ENCODE peak calls at places on chromosomes 1 and 21, in eight cellular contexts. C, O, U, R, B, I, Y and A are unnamed samples.

GRCh38 chr1:245810789-245811337 is 656.1 kb downstream of the KIF26B start:
- DNase-seq in C (no peak), O (no peak), U (no peak), R (no peak), B (no peak), I (peak), Y (no peak), A (no peak)

GRCh38 chr1:21963477-21964217 is 13.2 kb upstream of the CELA3B start:
- DNase-seq in C (peak), O (peak), U (peak), R (peak), B (peak), I (peak), Y (peak), A (peak)

GRCh38 chr1:64476251-64476952 is 6.5 kb downstream of the CACHD1 start:
- DNase-seq in C (no peak), O (no peak), U (no peak), R (no peak), B (no peak), I (no peak), Y (no peak), A (no peak)

GRCh38 chr1:174875306-174875705 is 124.4 kb upstream of the CACYBP start:
- DNase-seq in C (no peak), O (no peak), U (no peak), R (no peak), B (no peak), I (no peak), Y (no peak), A (no peak)

GRCh38 chr1:3101127-3101939 is 32.3 kb downstream of the PRDM16 start:
- DNase-seq in C (no peak), O (no peak), U (no peak), R (no peak), B (no peak), I (no peak), Y (no peak), A (no peak)

GRCh38 chr1:168752171-168752570 is 23.2 kb upstream of the DPT start:
- DNase-seq in C (no peak), O (peak), U (no peak), R (no peak), B (no peak), I (no peak), Y (no peak), A (no peak)

GRCh38 chr1:157249739-157250138 is 111.5 kb upstream of the ETV3 start:
- DNase-seq in C (no peak), O (no peak), U (no peak), R (no peak), B (no peak), I (no peak), Y (no peak), A (no peak)

GRCh38 chr1:183414365-183414764 is 3.8 kb downstream of the NMNAT2 start:
- DNase-seq in C (no peak), O (no peak), U (no peak), R (no peak), B (no peak), I (no peak), Y (no peak), A (no peak)

GRCh38 chr1:30264672-30265025 is 458.7 kb downstream of the MATN1 start:
- DNase-seq in C (no peak), O (no peak), U (no peak), R (peak), B (no peak), I (no peak), Y (no peak), A (no peak)

GRCh38 chr1:232512712-232513111 is 117.2 kb downstream of the SIPA1L2 start:
- DNase-seq in C (no peak), O (no peak), U (no peak), R (no peak), B (no peak), I (no peak), Y (no peak), A (no peak)
- H3K4me3 ChIP-seq in C (no peak), O (no peak), U (no peak), R (peak), B (no peak), I (no peak), Y (no peak), A (no peak)

GRCh38 chr21:45468971-45469272 is 64.0 kb downstream of the COL18A1 start:
- DNase-seq in C (no peak), O (no peak), U (no peak), R (no peak), B (no peak), I (no peak), Y (no peak), A (no peak)
- TF ChIP-seq EP300 in C (no peak), O (no peak), U (no peak), R (no peak), B (no peak), I (no peak), Y (no peak), A (no peak)

GRCh38 chr1:109621402-109622101 is 1.9 kb downstream of the AMPD2 start:
- DNase-seq in C (no peak), O (no peak), U (no peak), R (no peak), B (no peak), I (no peak), Y (no peak), A (no peak)

GRCh38 chr1:109623601-109624161 is 4.0 kb downstream of the AMPD2 start:
- DNase-seq in C (no peak), O (no peak), U (peak), R (no peak), B (peak), I (no peak), Y (no peak), A (no peak)

GRCh38 chr1:109622895-109623294 is 3.3 kb downstream of the AMPD2 start:
- DNase-seq in C (no peak), O (no peak), U (no peak), R (no peak), B (no peak), I (no peak), Y (no peak), A (no peak)

GRCh38 chr1:109620890-109621289 is 1.3 kb downstream of the AMPD2 start:
- DNase-seq in C (peak), O (peak), U (peak), R (peak), B (peak), I (peak), Y (no peak), A (peak)

DNA sequence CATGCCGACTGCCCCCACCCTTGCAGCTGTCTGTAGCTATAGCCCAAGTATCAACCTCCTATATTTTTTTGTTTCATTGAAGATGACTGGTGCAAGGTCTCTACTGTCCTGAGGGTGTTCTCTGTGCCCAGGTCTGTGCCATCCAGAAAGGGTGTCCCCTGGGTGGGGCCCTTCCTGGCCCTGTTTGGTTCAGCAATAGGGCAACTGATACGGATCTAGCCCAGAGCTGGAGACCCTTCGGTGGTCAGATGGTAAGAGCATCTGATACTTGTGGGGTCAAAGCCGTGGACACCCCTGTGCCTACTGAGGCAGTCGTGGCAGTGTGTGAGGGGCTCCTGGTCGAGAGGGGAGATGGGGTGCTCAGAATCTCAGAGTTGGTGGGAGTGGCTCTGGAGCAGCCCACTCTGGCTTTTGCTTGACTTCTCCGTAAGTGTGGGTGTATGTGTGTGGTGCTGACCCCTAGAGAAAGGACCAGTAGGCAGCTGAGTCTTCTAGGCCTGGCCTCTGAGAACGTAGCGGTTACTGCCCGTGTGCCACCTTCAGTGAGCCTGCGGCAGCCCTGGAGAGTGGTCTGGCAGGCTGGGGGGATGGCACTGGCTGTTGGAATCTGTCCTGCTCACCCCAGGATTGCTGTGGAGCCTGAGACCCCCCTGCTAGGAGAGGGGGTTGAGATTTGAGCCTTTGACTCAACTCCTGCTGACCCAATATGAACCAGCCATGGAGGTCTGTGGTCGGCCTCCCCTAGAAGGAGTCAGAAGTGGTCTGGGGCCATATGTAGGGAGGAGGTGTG is 2.7 kb downstream of the AMPD2 start:
- DNase-seq in C (no peak), O (no peak), U (no peak), R (no peak), B (no peak), I (no peak), Y (no peak), A (no peak)
- H3K4me3 ChIP-seq in C (no peak), O (no peak), U (no peak), R (no peak), B (peak), I (peak), Y (no peak), A (no peak)

GRCh38 chr1:85361106-85361505 is 84.7 kb upstream of the BCL10 start:
- DNase-seq in C (no peak), O (no peak), U (no peak), R (no peak), B (no peak), I (no peak), Y (no peak), A (no peak)
- TF ChIP-seq EP300 in C (no peak), O (no peak), U (no peak), R (no peak), B (no peak), I (no peak), Y (no peak), A (no peak)